ENCODE peak calls at places on chromosomes 3 and 15, in nine cellular contexts. Y is cardiac muscle cell; O is Peyer's patch; E is fibroblast of lung; T is right cardiac atrium; R is endodermal cell; I is spleen; U is testis; J is effector memory CD4-positive, alpha-beta T cell. Z is an unnamed sample. For H3K27me3 and H3K9me3, the result is how much of the 10 kb centered on the place peaks cover.

GRCh38 chr15:64774556-64775523 is 549 bp downstream of the RBPMS2 start:
- DNase-seq in I (no peak), Y (peak), U (no peak), J (no peak), O (no peak), E (peak), T (peak), R (peak), Z (peak)

GRCh38 chr3:24829011-24829581 is 334.4 kb upstream of the THRB start:
- DNase-seq in T (peak), R (peak), U (peak), O (no peak), E (no peak), J (no peak), I (peak), Y (peak), Z (peak)

GRCh38 chr15:81315452-81316203 is 8.3 kb downstream of the STARD5 start:
- DNase-seq in J (no peak), Y (no peak), O (peak), R (no peak), I (peak), U (no peak), T (no peak), E (no peak), Z (no peak)

GRCh38 chr3:107540857-107541256 is 18.1 kb downstream of the BBX start:
- DNase-seq in Y (no peak), T (no peak), O (no peak), R (no peak), E (no peak), J (no peak), I (no peak), U (no peak), Z (no peak)

GRCh38 chr3:124985358-124985757 is 50.8 kb upstream of the MUC13 start:
- DNase-seq in J (no peak), I (no peak), R (no peak), U (no peak), T (no peak), Y (peak), O (no peak), E (peak), Z (no peak)

GRCh38 chr15:62020576-62021160 is 39.6 kb downstream of the VPS13C start:
- DNase-seq in O (no peak), I (no peak), J (no peak), U (no peak), E (peak), T (no peak), R (no peak), Y (no peak), Z (no peak)

GRCh38 chr3:184733971-184734608 is 22.2 kb upstream of the MAGEF1 start:
- DNase-seq in J (no peak), E (no peak), R (peak), U (no peak), O (no peak), I (peak), T (no peak), Y (no peak), Z (no peak)

GRCh38 chr3:94259291-94259690 is 196.4 kb downstream of the NSUN3 start:
- DNase-seq in E (no peak), U (no peak), J (no peak), Y (no peak), I (no peak), O (no peak), T (no peak), R (peak), Z (no peak)

GRCh38 chr3:38353151-38353550 is 6.6 kb downstream of the XYLB start:
- DNase-seq in I (no peak), R (no peak), U (no peak), O (no peak), J (no peak), E (peak), Y (peak), T (no peak), Z (no peak)

GRCh38 chr3:4228295-4228694 is 74.9 kb upstream of the SETMAR start:
- DNase-seq in R (no peak), U (no peak), I (no peak), J (no peak), E (no peak), Y (no peak), O (no peak), T (no peak), Z (no peak)

GRCh38 chr3:55485208-55485791 is 1.8 kb downstream of the WNT5A start:
- DNase-seq in R (peak), U (peak), E (peak), O (no peak), I (peak), T (peak), J (no peak), Y (peak), Z (peak)

GRCh38 chr3:3633761-3634160 is 165.5 kb upstream of the LRRN1 start:
- DNase-seq in I (no peak), O (no peak), J (no peak), U (no peak), E (peak), T (no peak), R (no peak), Y (no peak), Z (no peak)

GRCh38 chr15:38145671-38146111 is 106.9 kb upstream of the SPRED1 start:
- DNase-seq in E (no peak), O (no peak), T (no peak), Y (no peak), I (no peak), R (no peak), J (no peak), U (no peak), Z (no peak)

GRCh38 chr3:15295506-15295905 is 36.9 kb downstream of the SH3BP5 start:
- DNase-seq in J (no peak), I (no peak), E (peak), O (no peak), U (no peak), Y (peak), R (no peak), T (no peak), Z (no peak)

GRCh38 chr15:35888815-35889214 is 342.9 kb upstream of the DPH6 start:
- DNase-seq in O (no peak), T (no peak), E (no peak), Y (no peak), I (no peak), R (no peak), J (no peak), U (no peak), Z (no peak)

GRCh38 chr3:43032646-43033628 is 53.8 kb downstream of the GASK1A start:
- DNase-seq in Y (no peak), J (no peak), T (no peak), I (no peak), U (no peak), O (no peak), R (peak), E (no peak), Z (no peak)

GRCh38 chr3:69144631-69145244 is 22.3 kb upstream of the LMOD3 start:
- DNase-seq in R (peak), T (no peak), O (no peak), I (no peak), U (no peak), E (no peak), J (no peak), Y (no peak), Z (no peak)

GRCh38 chr3:190481779-190482178 is 32.1 kb upstream of the TMEM207 start:
- DNase-seq in J (no peak), T (no peak), R (no peak), I (no peak), Y (peak), U (no peak), E (peak), O (no peak), Z (no peak)

GRCh38 chr3:127286571-127287140 is 1.2 kb downstream of the PRR20G start:
- DNase-seq in J (no peak), R (no peak), O (no peak), T (no peak), I (no peak), Y (peak), U (no peak), E (peak), Z (no peak)

GRCh38 chr3:8456118-8456811 is 45.4 kb upstream of the LMCD1 start:
- DNase-seq in I (no peak), U (no peak), J (no peak), E (peak), O (no peak), Y (no peak), R (peak), T (no peak), Z (no peak)

GRCh38 chr3:46947981-46948791 is 28.4 kb downstream of the CCDC12 start:
- DNase-seq in O (no peak), U (peak), T (peak), Y (peak), I (peak), E (peak), J (peak), R (peak), Z (peak)

GRCh38 chr3:6750782-6751181 is 110.1 kb upstream of the GRM7 start:
- DNase-seq in Y (no peak), U (no peak), J (no peak), O (no peak), T (no peak), R (no peak), I (no peak), E (no peak), Z (no peak)

GRCh38 chr15:34927726-34928125 is 41.8 kb downstream of the AQR start:
- DNase-seq in U (no peak), T (no peak), E (no peak), Y (peak), J (no peak), I (no peak), O (no peak), R (no peak), Z (no peak)

GRCh38 chr3:90092994-90093393 is 985.6 kb downstream of the EPHA3 start:
- DNase-seq in U (no peak), R (no peak), T (no peak), Y (peak), O (no peak), J (no peak), I (no peak), E (peak), Z (no peak)

GRCh38 chr15:63198315-63198714 is 8.9 kb downstream of the RAB8B start:
- DNase-seq in Y (peak), E (no peak), R (no peak), O (no peak), J (no peak), T (no peak), I (no peak), U (no peak), Z (no peak)

GRCh38 chr3:124883766-124884473 is 3.2 kb downstream of the ITGB5 start:
- DNase-seq in U (no peak), I (no peak), E (peak), O (no peak), T (no peak), Y (no peak), R (peak), J (no peak), Z (no peak)

GRCh38 chr3:79167651-79168416 is 600.0 kb downstream of the ROBO1 start:
- DNase-seq in R (no peak), E (peak), O (no peak), Y (peak), U (no peak), T (no peak), I (no peak), J (no peak), Z (no peak)

GRCh38 chr3:185646382-185647133 is 60.5 kb downstream of the SENP2 start:
- DNase-seq in I (no peak), J (no peak), E (no peak), U (no peak), T (no peak), Y (no peak), R (peak), O (no peak), Z (no peak)

GRCh38 chr15:67241132-67241855 is 13.2 kb downstream of the AAGAB start:
- DNase-seq in E (no peak), U (no peak), T (no peak), I (no peak), R (no peak), J (no peak), Y (no peak), O (no peak), Z (no peak)

GRCh38 chr15:87634361-87634760 is 622.2 kb downstream of the NTRK3 start:
- DNase-seq in I (no peak), T (no peak), Y (no peak), R (no peak), O (no peak), E (no peak), J (no peak), U (no peak), Z (no peak)

GRCh38 chr15:78804391-78804792 is 6.9 kb downstream of the ADAMTS7 start:
- DNase-seq in Y (no peak), O (no peak), R (peak), U (no peak), E (no peak), J (no peak), I (no peak), T (peak), Z (peak)

GRCh38 chr3:122857019-122857418 is 62.1 kb downstream of the SLC49A4 start:
- DNase-seq in T (no peak), U (no peak), I (no peak), E (peak), J (no peak), Y (peak), O (no peak), R (no peak), Z (no peak)

GRCh38 chr3:45035441-45036301 is 9.6 kb downstream of the CLEC3B start:
- DNase-seq in E (no peak), O (no peak), I (peak), J (no peak), R (peak), U (peak), T (peak), Y (peak), Z (no peak)

GRCh38 chr15:81432179-81432578 is 58.2 kb upstream of the TMC3 start:
- DNase-seq in I (no peak), O (no peak), Y (no peak), J (no peak), R (no peak), T (no peak), E (no peak), U (no peak), Z (no peak)

GRCh38 chr15:64090527-64090926 is 3.1 kb downstream of the CIAO2A start:
- DNase-seq in I (no peak), J (no peak), T (no peak), E (no peak), U (no peak), R (no peak), O (peak), Y (no peak), Z (no peak)

GRCh38 chr15:43104426-43104825 is 1.4 kb downstream of the UBR1 start:
- DNase-seq in U (no peak), I (no peak), Y (no peak), T (no peak), E (peak), O (no peak), J (no peak), R (no peak), Z (no peak)

GRCh38 chr3:100073555-100074307 is 40.6 kb downstream of the FILIP1L start:
- DNase-seq in U (no peak), E (peak), Y (peak), T (peak), J (no peak), O (peak), R (peak), I (no peak), Z (peak)

GRCh38 chr3:109122690-109123089 is 4.8 kb upstream of the MORC1 start:
- DNase-seq in U (no peak), T (no peak), J (no peak), Y (no peak), R (no peak), O (no peak), E (no peak), I (no peak), Z (no peak)

GRCh38 chr15:50675524-50676144 is 11.0 kb downstream of the TRPM7 start:
- DNase-seq in R (no peak), I (no peak), E (peak), U (no peak), Y (peak), J (no peak), O (no peak), T (no peak), Z (no peak)

DNA sequence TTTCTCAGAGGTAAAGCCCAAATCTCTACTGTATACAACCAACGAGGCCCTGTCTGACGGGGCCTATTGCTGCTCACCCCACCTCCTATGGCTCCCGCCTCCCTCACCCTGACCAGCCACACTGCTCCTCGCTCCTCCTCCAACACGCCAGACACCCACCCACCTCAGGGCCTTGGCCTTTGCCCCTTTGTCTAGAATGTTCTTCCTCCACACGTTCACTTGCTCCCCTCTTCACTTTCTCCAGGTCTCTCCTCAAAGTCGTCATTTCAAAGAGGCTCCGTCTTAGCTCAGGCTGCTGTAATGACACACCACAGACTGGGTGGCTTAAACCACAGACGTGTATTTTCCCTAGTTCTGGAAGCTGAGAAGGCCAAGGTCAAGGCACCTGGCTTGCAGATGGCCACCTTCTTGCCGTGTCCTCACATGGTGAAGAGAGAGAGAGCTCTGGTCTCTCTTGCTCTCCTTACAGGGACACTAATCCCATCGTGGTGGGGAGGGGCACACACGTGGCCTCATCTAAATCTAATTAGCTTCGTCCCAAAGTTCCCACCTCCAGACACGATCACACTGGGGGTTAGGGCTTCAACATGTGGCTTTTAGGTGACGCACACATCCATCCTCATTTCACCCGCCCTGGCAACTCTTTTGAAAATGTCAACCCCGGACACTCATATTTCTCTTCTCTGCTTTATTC is 98.2 kb downstream of the TLE3 start:
- DNase-seq in I (peak), J (no peak), Y (no peak), O (no peak), U (no peak), T (no peak), R (no peak), E (no peak), Z (no peak)
- H3K27me3 ChIP-seq in I (under half), J (under half), Y (under half), O (under half), U (under half), T (under half), R (under half), E (under half), Z (half or more)

GRCh38 chr15:25060472-25060803 is 105.7 kb downstream of the SNRPN start:
- DNase-seq in O (no peak), Y (no peak), U (peak), E (no peak), J (no peak), I (no peak), T (no peak), R (no peak), Z (no peak)
- H3K9me3 ChIP-seq in O (under half), Y (under half), U (under half), E (under half), J (half or more), I (half or more), T (half or more), R (half or more), Z (half or more)

GRCh38 chr15:69523010-69524001 is 70.7 kb downstream of the RPLP1 start:
- DNase-seq in J (peak), Y (peak), O (peak), E (peak), I (peak), T (peak), R (peak), U (peak), Z (peak)
- H3K27me3 ChIP-seq in J (under half), Y (under half), O (under half), E (under half), I (under half), T (under half), R (half or more), U (under half), Z (under half)

GRCh38 chr3:128502-128901 is 68.1 kb upstream of the CHL1 start:
- DNase-seq in U (no peak), E (no peak), O (no peak), R (no peak), Y (no peak), T (no peak), J (no peak), I (no peak), Z (no peak)
- H3K9me3 ChIP-seq in U (under half), E (under half), O (under half), R (half or more), Y (under half), T (under half), J (under half), I (under half), Z (under half)

GRCh38 chr15:101489236-101489632 is 273 bp downstream of the PCSK6 start:
- DNase-seq in O (no peak), E (peak), J (no peak), I (peak), U (no peak), Y (peak), R (peak), T (peak), Z (peak)

GRCh38 chr15:101490922-101491738 is 1.6 kb upstream of the PCSK6 start:
- DNase-seq in O (no peak), R (peak), T (no peak), I (no peak), E (no peak), J (no peak), Y (peak), U (no peak), Z (no peak)

GRCh38 chr15:101489633-101490407 is at the start of gene PCSK6:
- DNase-seq in U (no peak), Y (peak), R (peak), I (peak), O (no peak), J (no peak), E (peak), T (peak), Z (peak)

GRCh38 chr15:101491739-101492640 is 2.5 kb upstream of the PCSK6 start:
- DNase-seq in O (no peak), R (peak), U (no peak), Y (peak), E (no peak), I (no peak), J (no peak), T (no peak), Z (no peak)

GRCh38 chr15:101490408-101490891 is 943 bp upstream of the PCSK6 start:
- DNase-seq in J (no peak), R (peak), U (no peak), T (no peak), E (no peak), I (no peak), O (no peak), Y (no peak), Z (no peak)
- H3K27me3 ChIP-seq in J (under half), R (under half), U (under half), T (under half), E (under half), I (under half), O (under half), Y (under half), Z (under half)

GRCh38 chr15:86403914-86404583 is 324.4 kb downstream of the AGBL1 start:
- DNase-seq in O (no peak), U (no peak), I (no peak), E (no peak), J (no peak), Y (no peak), T (no peak), R (no peak), Z (no peak)
- H3K9me3 ChIP-seq in O (under half), U (under half), I (under half), E (under half), J (under half), Y (under half), T (under half), R (under half), Z (under half)

Z was measured in left ventricle myocardium inferior.